ENCODE peak calls at places on chromosomes 4 and X, in four cellular contexts. Z, N, R and U are unnamed samples.

GRCh38 chrX:1411331-1411730 is 19.4 kb upstream of the SLC25A6 start:
- DNase-seq in Z (no peak), N (no peak), R (no peak), U (no peak)

GRCh38 chrX:40719218-40719617 is 16.1 kb downstream of the MED14 start:
- DNase-seq in Z (peak; percentile 39), N (peak; percentile 90), R (no peak), U (no peak)

GRCh38 chr4:81491943-81492342 is 20.2 kb upstream of the RASGEF1B start:
- DNase-seq in Z (no peak), N (peak; percentile 10), R (no peak), U (no peak)

GRCh38 chrX:19769467-19769866 is 117.9 kb downstream of the SH3KBP1 start:
- DNase-seq in Z (no peak), N (no peak), R (no peak), U (no peak)

GRCh38 chr4:83109480-83110221 is 4.9 kb downstream of the PLAC8 start:
- DNase-seq in Z (peak; percentile 66), N (peak; percentile 33), R (no peak), U (peak; percentile 71)

GRCh38 chr4:141388483-141388882 is 167.8 kb downstream of the ZNF330 start:
- DNase-seq in Z (peak; percentile 80), N (no peak), R (no peak), U (no peak)

GRCh38 chr4:91990726-91991125 is 313.0 kb upstream of the GRID2 start:
- DNase-seq in Z (no peak), N (no peak), R (no peak), U (no peak)

GRCh38 chr4:87067120-87067885 is 132.5 kb downstream of the AFF1 start:
- DNase-seq in Z (no peak), N (no peak), R (no peak), U (no peak)

GRCh38 chrX:103396186-103396585 is 19.8 kb downstream of the BEX3 start:
- DNase-seq in Z (peak; percentile 78), N (no peak), R (no peak), U (no peak)

GRCh38 chrX:103688949-103689348 is 2.5 kb upstream of the MORF4L2 start:
- DNase-seq in Z (peak; percentile 66), N (peak; percentile 60), R (no peak), U (peak; percentile 78)

GRCh38 chrX:39174761-39175417 is 373.6 kb downstream of the MID1IP1 start:
- DNase-seq in Z (peak; percentile 17), N (peak; percentile 4), R (no peak), U (peak; percentile 34)

GRCh38 chrX:48451708-48452107 is 18.4 kb downstream of the SLC38A5 start:
- DNase-seq in Z (no peak), N (no peak), R (no peak), U (no peak)

GRCh38 chr4:98664959-98665358 is 6.5 kb upstream of the TSPAN5 start:
- DNase-seq in Z (no peak), N (no peak), R (no peak), U (no peak)

GRCh38 chrX:79325263-79325958 is 41.7 kb downstream of the ITM2A start:
- DNase-seq in Z (no peak), N (peak; percentile 5), R (no peak), U (no peak)

GRCh38 chr4:88033309-88033708 is 25.9 kb downstream of the PKD2 start:
- DNase-seq in Z (peak; percentile 72), N (peak; percentile 74), R (peak; percentile 34), U (peak; percentile 80)

GRCh38 chr4:111960241-111960667 is 185.0 kb upstream of the FAM241A start:
- DNase-seq in Z (peak; percentile 90), N (peak; percentile 44), R (peak; percentile 15), U (no peak)

GRCh38 chr4:53098681-53099121 is 236.6 kb downstream of the RASL11B start:
- DNase-seq in Z (peak; percentile 82), N (peak; percentile 58), R (no peak), U (no peak)

GRCh38 chr4:40196724-40197281 is at the start of gene RHOH:
- DNase-seq in Z (no peak), N (no peak), R (no peak), U (no peak)

GRCh38 chr4:40199999-40200880 is 3.4 kb downstream of the RHOH start:
- DNase-seq in Z (no peak), N (no peak), R (no peak), U (no peak)

GRCh38 chr4:40197879-40198689 is 1.3 kb downstream of the RHOH start:
- DNase-seq in Z (no peak), N (no peak), R (no peak), U (no peak)

GRCh38 chr4:40200881-40201797 is 4.3 kb downstream of the RHOH start:
- DNase-seq in Z (no peak), N (peak; percentile 37), R (no peak), U (no peak)

GRCh38 chr4:40199179-40199670 is 2.4 kb downstream of the RHOH start:
- DNase-seq in Z (no peak), N (no peak), R (no peak), U (no peak)
- H3K79me2 ChIP-seq in Z (no peaks in the 10 kb centered on the region), N (no peaks in the 10 kb centered on the region), R (no peaks in the 10 kb centered on the region), U (no peaks in the 10 kb centered on the region)

GRCh38 chr4:3019471-3019870 is 54.9 kb downstream of the HTT-AS start:
- DNase-seq in Z (no peak), N (no peak), R (no peak), U (no peak)
- H3K4me2 ChIP-seq in Z (no peak overlapping the region), N (no peak overlapping the region), R (no peak overlapping the region), U (no peak overlapping the region)

GRCh38 chr4:56907489-56908205 is at the start of gene REST:
- DNase-seq in Z (peak; percentile 90), N (peak; percentile 79), R (no peak), U (peak; percentile 93)

GRCh38 chr4:56908206-56909082 is 744 bp downstream of the REST start:
- DNase-seq in Z (peak; percentile 92), N (peak; percentile 71), R (no peak), U (peak; percentile 88)

GRCh38 chr4:56909083-56909981 is 1.6 kb downstream of the REST start:
- DNase-seq in Z (peak; percentile 84), N (peak; percentile 55), R (no peak), U (peak; percentile 56)

GRCh38 chr4:56907009-56907408 is 691 bp upstream of the REST start:
- DNase-seq in Z (no peak), N (no peak), R (no peak), U (peak; percentile 19)

DNA sequence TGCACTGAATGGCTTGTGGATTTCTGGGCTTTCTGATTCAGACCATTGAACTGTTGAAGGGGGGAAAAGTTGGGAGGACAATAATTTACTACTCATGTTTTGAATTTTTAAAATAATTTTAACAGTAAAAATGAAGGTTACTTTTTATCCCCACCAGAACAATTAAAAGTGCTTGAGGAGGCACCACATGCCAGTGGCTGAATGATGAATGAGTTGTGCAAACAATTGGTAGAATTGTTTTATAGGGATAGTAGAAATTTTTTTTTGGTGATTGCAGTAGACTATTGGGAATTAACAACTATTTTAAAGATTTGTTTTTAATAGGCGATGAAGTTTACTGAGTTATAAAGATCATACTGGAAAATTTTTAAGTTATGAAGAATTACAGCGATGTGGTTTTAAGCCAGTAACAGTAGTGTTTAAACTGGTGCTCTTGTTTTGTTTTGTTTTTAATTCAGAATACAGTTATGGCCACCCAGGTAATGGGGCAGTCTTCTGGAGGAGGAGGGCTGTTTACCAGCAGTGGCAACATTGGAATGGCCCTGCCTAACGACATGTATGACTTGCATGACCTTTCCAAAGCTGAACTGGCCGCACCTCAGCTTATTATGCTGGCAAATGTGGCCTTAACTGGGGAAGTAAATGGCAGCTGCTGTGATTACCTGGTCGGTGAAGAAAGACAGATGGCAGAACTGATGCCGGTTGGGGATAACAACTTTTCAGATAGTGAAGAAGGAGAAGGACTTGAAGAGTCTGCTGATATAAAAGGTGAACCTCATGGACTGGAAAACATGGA is 2.7 kb downstream of the REST start:
- DNase-seq in Z (peak; percentile 7), N (peak; percentile 37), R (no peak), U (no peak)
- H3K79me2 ChIP-seq in Z (peaks cover 65% of the 10 kb centered on the region), N (peaks cover 63% of the 10 kb centered on the region), R (peaks cover 63% of the 10 kb centered on the region), U (peaks cover 61% of the 10 kb centered on the region)

GRCh38 chr4:30865676-30866075 is 145.5 kb downstream of the PCDH7 start:
- DNase-seq in Z (no peak), N (no peak), R (no peak), U (no peak)
- H3K4me2 ChIP-seq in Z (no peak overlapping the region), N (no peak overlapping the region), R (peak overlapping the region; percentile 66), U (peak overlapping the region; percentile 61)

GRCh38 chr4:78220283-78220682 is 163.2 kb downstream of the FRAS1 start:
- DNase-seq in Z (no peak), N (peak; percentile 2), R (no peak), U (no peak)
- H3K79me2 ChIP-seq in Z (no peaks in the 10 kb centered on the region), N (no peaks in the 10 kb centered on the region), R (peaks cover 2% of the 10 kb centered on the region), U (peaks cover 2% of the 10 kb centered on the region)

DNA sequence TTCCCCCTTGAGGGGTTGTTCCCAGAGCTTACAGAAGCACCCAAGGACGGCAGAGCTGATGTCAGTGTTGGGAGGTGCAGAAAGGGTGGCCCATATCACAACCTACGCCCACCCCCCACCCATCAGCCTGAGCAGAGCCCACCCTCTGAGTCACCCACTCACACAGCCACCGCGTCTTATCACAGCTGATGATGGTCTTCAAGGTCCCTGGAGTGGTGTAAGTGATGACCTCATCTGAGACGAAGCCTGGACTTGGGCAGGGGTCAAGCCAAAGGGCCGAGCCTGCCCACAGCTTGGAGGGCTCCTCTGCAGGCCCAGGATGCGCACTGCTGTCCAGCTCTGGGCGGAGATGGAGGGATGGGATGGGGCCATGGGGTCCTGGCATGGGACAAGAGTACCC is 3.0 kb upstream of the HTRA3 start:
- DNase-seq in Z (no peak), N (no peak), R (no peak), U (no peak)
- H3K4me2 ChIP-seq in Z (no peak overlapping the region), N (no peak overlapping the region), R (no peak overlapping the region), U (no peak overlapping the region)

DNA sequence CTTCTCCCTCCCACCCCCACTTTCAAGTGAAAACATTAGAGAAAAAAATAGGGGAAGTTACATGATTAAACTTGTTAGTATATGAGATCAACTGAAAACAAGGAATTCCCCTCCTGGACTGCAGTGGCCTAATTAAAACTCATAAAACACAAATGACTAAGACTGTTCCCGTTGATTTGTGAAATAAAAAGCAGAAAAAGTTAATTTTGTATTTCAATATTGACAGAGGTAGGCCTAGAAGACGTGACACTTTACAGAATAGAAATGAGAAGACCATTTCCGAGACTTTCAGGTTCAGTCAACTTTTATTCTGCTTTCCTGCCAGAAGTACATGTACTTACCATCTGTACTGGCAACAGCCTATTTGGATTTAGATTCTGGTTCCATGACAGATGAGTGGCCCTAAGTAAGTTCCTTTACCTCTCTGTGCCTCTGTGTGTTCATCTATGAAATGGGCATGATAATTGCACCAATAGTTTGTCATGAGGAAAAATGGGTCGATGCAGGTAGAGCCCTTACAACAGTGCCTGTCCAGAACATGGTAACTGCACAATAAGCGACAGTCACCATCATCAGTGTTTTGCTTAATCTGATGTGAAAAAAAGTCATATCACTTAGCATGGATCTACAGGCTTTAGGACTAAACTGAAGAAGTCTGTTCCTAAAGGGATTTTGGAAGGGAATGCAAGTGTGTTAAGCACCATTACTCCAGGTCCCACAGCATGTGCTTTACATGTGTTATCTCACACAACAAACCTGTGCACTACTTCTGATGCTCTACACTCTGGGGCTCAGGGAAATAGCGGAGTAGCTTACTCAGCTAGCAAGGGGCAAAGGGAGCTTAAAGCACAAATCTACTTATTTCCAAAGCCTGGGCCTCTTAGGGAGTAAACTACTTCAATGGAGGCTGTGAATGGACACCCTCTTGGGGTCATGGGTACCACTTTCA is 562.3 kb upstream of the DIPK2B start:
- DNase-seq in Z (peak; percentile 37), N (peak; percentile 26), R (no peak), U (no peak)
- H3K79me2 ChIP-seq in Z (peaks cover 99% of the 10 kb centered on the region), N (peaks cover 99% of the 10 kb centered on the region), R (peaks cover 99% of the 10 kb centered on the region), U (peaks cover 68% of the 10 kb centered on the region)